ENCODE peak calls at places on chromosome 7, in nine cellular contexts. N is mucosa of descending colon, A is H9, I is upper lobe of left lung, O is BJ, R is RWPE2, T is astrocyte of the cerebellum, Y is mesothelial cell of epicardium, L is right atrium auricular region. H is an unnamed sample.
A peak's percentile ranks its signal among the peaks of the same experiment; 100 is the strongest.

GRCh38 chr7:81769891-81770818 is at the start of gene HGF:
- DNase-seq in A (peak; percentile 49), L (peak; percentile 76), T (no peak), O (peak; percentile 19), I (peak; percentile 14), N (peak; percentile 32), Y (no peak), R (no peak), H (peak; percentile 14)

GRCh38 chr7:100544949-100545635 is 6.1 kb downstream of the AGFG2 start:
- DNase-seq in I (no peak), A (no peak), L (no peak), R (no peak), N (no peak), O (no peak), Y (no peak), T (no peak), H (no peak)

GRCh38 chr7:319267-319661 is 29.3 kb downstream of the FOXL3 start:
- DNase-seq in O (no peak), I (no peak), A (no peak), N (peak; percentile 49), R (peak; percentile 19), Y (no peak), L (no peak), T (no peak), H (no peak)

GRCh38 chr7:155667241-155667849 is 22.9 kb downstream of the RBM33 start:
- DNase-seq in I (no peak), R (no peak), T (no peak), A (no peak), L (no peak), O (no peak), N (no peak), Y (no peak), H (no peak)

GRCh38 chr7:77520261-77520660 is 16.8 kb upstream of the PTPN12 start:
- DNase-seq in O (no peak), T (no peak), A (no peak), I (no peak), L (no peak), N (no peak), Y (no peak), R (no peak), H (no peak)

GRCh38 chr7:577971-578370 is 58.3 kb upstream of the PDGFA start:
- DNase-seq in Y (no peak), T (no peak), N (no peak), I (peak; percentile 72), L (no peak), O (no peak), R (no peak), A (no peak), H (no peak)

GRCh38 chr7:6221340-6222319 is 50.8 kb downstream of the CYTH3 start:
- DNase-seq in A (no peak), N (no peak), T (no peak), I (no peak), R (no peak), L (no peak), O (no peak), Y (no peak), H (no peak)

GRCh38 chr7:18521945-18522566 is 26.5 kb downstream of the HDAC9 start:
- DNase-seq in R (no peak), L (no peak), T (no peak), O (no peak), N (no peak), A (no peak), Y (no peak), I (no peak), H (no peak)

GRCh38 chr7:120716306-120716705 is 141.6 kb downstream of the TSPAN12 start:
- DNase-seq in N (no peak), Y (no peak), L (no peak), R (no peak), T (no peak), O (no peak), I (no peak), A (no peak), H (no peak)

GRCh38 chr7:150665882-150666281 is 19.6 kb upstream of the GIMAP2 start:
- DNase-seq in R (no peak), O (no peak), T (no peak), I (no peak), N (no peak), A (no peak), L (no peak), Y (no peak), H (no peak)

GRCh38 chr7:10860516-10860915 is 113.2 kb upstream of the PHF14 start:
- DNase-seq in T (no peak), A (no peak), R (no peak), L (no peak), N (no peak), Y (no peak), O (no peak), I (no peak), H (no peak)

GRCh38 chr7:98555403-98555802 is 61.7 kb upstream of the NPTX2 start:
- DNase-seq in R (no peak), Y (no peak), A (no peak), I (no peak), L (no peak), O (no peak), N (peak; percentile 28), T (no peak), H (no peak)

GRCh38 chr7:142795339-142795863 is 24.6 kb downstream of the PRSS2 start:
- DNase-seq in R (no peak), N (no peak), A (peak; percentile 84), I (no peak), T (no peak), L (peak; percentile 44), Y (no peak), O (no peak), H (no peak)

GRCh38 chr7:71220210-71220695 is 88.3 kb downstream of the GALNT17 start:
- DNase-seq in Y (no peak), O (no peak), I (no peak), R (no peak), A (no peak), N (no peak), T (peak; percentile 45), L (no peak), H (no peak)
- TF ChIP-seq CTCF in Y (no peak), O (no peak), I (no peak), R (no peak), A (peak; percentile 40), N (no peak), T (no peak), L (no peak), H (no peak)

DNA sequence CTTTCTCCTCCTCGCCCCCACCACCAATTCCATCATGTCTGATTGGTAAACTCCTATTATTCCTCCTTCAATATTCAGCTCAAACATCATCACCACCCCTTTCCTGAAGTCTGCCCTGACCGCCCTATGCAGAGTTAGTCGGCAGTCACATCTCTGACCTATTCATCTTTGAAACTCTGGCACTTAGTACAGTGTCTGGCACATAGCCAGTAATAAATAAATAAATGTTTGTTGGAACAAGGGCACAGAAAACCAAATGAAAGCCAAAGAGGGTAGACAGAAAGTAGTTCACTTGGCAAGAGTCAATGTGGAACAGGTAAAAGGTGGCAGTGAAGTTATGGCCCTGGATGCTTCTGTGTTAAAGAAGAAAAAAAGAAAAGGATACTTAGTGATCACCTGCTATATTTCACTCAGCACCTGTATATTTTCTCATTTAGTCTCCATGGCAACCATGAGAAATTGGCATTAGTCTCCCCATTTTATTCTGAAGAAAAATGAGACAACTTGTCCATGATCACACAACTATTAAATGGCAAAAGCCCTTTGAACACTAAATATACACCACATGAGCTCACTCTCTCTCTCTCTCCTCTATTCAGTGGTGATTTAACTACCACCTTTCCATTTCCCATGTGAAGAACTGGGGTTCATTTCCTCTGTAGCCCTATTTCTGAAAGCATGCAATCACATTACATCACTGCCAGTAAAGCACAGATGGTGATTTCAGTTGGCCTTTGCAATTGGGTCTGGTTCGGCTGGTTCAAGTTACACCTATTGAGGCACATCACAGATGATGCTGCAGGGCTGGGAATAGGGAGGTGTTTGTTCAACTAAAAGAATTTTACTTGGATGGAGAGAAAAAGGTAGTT is 25.3 kb downstream of the CHCHD3 start:
- DNase-seq in Y (no peak), A (no peak), L (no peak), I (no peak), T (no peak), R (no peak), O (no peak), N (no peak), H (no peak)
- TF ChIP-seq CTCF in Y (no peak), A (no peak), L (no peak), I (no peak), T (no peak), R (no peak), O (no peak), N (no peak), H (no peak)

GRCh38 chr7:37918526-37918925 is 1.9 kb upstream of the SFRP4 start:
- DNase-seq in A (peak; percentile 54), T (no peak), I (no peak), R (no peak), N (no peak), Y (no peak), O (no peak), L (no peak), H (no peak)

GRCh38 chr7:37921340-37921805 is 933 bp downstream of the EPDR1 start:
- DNase-seq in Y (no peak), R (no peak), T (no peak), N (no peak), A (peak; percentile 68), I (no peak), O (no peak), L (no peak), H (no peak)

GRCh38 chr7:37920619-37921339 is at the start of gene EPDR1:
- DNase-seq in O (no peak), A (peak; percentile 75), I (peak; percentile 89), N (peak; percentile 71), L (no peak), Y (peak; percentile 31), R (no peak), T (no peak), H (peak; percentile 61)

GRCh38 chr7:37921876-37922275 is 1.4 kb downstream of the EPDR1 start:
- DNase-seq in Y (no peak), O (no peak), R (no peak), I (no peak), A (no peak), L (no peak), N (no peak), T (no peak), H (no peak)

DNA sequence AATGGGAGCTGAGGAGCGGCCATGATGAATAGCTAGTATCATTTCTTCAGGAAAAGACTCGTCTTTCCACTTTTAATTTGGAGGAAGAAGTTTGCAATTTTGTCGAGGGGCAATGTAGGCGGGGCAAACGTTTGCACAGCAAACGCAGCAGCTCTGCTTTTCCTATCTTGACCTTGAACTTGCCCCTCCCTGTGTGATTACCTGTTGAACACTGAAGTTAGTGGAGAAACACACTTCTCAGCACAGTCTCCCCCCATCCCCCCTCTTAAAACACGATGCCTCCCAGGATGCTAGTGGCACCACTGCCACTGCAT is 178 bp upstream of the EPDR1 start:
- DNase-seq in O (no peak), L (no peak), A (no peak), Y (no peak), I (no peak), R (no peak), T (no peak), N (no peak), H (no peak)
- TF ChIP-seq CTCF in O (no peak), L (no peak), A (no peak), Y (no peak), I (peak; percentile 56), R (no peak), T (no peak), N (no peak), H (no peak)

DNA sequence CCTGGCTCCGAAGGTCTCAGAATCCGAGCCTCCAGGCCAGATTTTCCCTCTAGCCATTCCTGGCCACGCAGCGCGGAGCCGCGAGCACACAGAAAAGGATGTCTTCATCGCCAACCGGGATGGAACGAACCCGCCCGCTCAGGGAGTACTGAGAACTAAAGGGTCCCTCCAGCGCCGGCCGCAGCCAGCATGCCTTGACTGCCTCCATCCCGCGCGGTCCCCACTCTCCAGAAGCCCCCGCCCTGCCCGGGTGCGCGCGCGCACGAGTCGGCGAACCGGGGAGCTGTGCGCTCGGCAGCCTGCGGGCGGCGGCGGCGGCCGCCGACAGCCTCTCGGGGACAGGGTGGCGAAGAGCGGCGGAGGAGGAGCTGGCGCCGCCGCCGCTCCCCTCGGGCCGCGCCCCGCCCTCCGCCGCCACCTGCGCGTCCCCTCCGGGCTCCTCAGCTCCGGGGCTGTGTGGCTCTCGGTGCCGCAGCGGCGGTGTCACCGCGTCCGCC is 640 bp upstream of the GALNT17 start:
- DNase-seq in A (peak; percentile 71), I (peak; percentile 92), T (peak; percentile 12), R (no peak), N (peak; percentile 23), O (no peak), Y (peak; percentile 67), L (no peak), H (peak; percentile 88)
- TF ChIP-seq CTCF in A (no peak), I (no peak), T (no peak), R (no peak), N (no peak), O (no peak), Y (no peak), L (no peak), H (no peak)

H was measured in nephron progenitor cell.